ENCODE peak calls at places on chromosome 11, in nine cellular contexts. O is left ventricle myocardium inferior, S is IMR-90, D is foreskin keratinocyte, A is GM10248, Z is neural progenitor cell, U is fibroblast of pulmonary artery, Q is epithelial cell of esophagus, R is glutamatergic neuron. E is an unnamed sample.

GRCh38 chr11:65417221-65417701 is 5.3 kb upstream of the NEAT1 start:
- DNase-seq in U (no peak), O (peak), Z (no peak), S (no peak), A (no peak), Q (no peak), R (no peak), D (no peak), E (no peak)

GRCh38 chr11:76443254-76443935 is 1.4 kb upstream of the EMSY start:
- DNase-seq in A (no peak), Q (peak), U (peak), O (no peak), R (no peak), Z (no peak), S (no peak), D (no peak), E (peak)

GRCh38 chr11:10632483-10632882 is 61.1 kb downstream of the IRAG1 start:
- DNase-seq in R (no peak), A (no peak), U (no peak), Z (no peak), D (no peak), O (no peak), Q (no peak), S (no peak), E (no peak)

GRCh38 chr11:114501901-114502300 is 57.8 kb downstream of the NXPE1 start:
- DNase-seq in Q (peak), A (no peak), U (no peak), D (peak), O (no peak), S (no peak), R (no peak), Z (no peak), E (peak)

GRCh38 chr11:119323532-119324033 is 6.7 kb upstream of the MCAM start:
- DNase-seq in U (peak), D (no peak), O (peak), Q (peak), S (peak), R (peak), A (peak), Z (peak), E (peak)

GRCh38 chr11:102157219-102157618 is 47.0 kb downstream of the YAP1 start:
- DNase-seq in Q (peak), S (peak), A (no peak), D (no peak), R (no peak), Z (peak), U (peak), O (peak), E (peak)

GRCh38 chr11:10304495-10305261 is at the start of gene ADM:
- DNase-seq in S (peak), R (peak), A (peak), U (peak), D (no peak), Z (peak), Q (peak), O (peak), E (peak)

GRCh38 chr11:86134580-86135318 is 65.9 kb upstream of the PICALM start:
- DNase-seq in S (no peak), Z (no peak), O (no peak), Q (no peak), D (no peak), U (no peak), R (no peak), A (no peak), E (no peak)

GRCh38 chr11:95419915-95420314 is 188.9 kb upstream of the SESN3 start:
- DNase-seq in R (no peak), A (no peak), U (peak), Z (no peak), O (no peak), D (peak), S (peak), Q (peak), E (peak)

GRCh38 chr11:13535819-13536218 is 40.0 kb upstream of the PTH start:
- DNase-seq in D (no peak), Z (peak), Q (no peak), O (no peak), S (no peak), U (peak), A (no peak), R (no peak), E (no peak)
- TF ChIP-seq CTCF in D (peak), Z (peak), Q (no peak), O (no peak), S (peak), U (no peak), A (no peak), R (no peak), E (no peak)

GRCh38 chr11:43282607-43283440 is 29.0 kb upstream of the API5 start:
- DNase-seq in D (no peak), O (peak), U (peak), Z (peak), R (peak), A (peak), Q (peak), S (peak), E (peak)

DNA sequence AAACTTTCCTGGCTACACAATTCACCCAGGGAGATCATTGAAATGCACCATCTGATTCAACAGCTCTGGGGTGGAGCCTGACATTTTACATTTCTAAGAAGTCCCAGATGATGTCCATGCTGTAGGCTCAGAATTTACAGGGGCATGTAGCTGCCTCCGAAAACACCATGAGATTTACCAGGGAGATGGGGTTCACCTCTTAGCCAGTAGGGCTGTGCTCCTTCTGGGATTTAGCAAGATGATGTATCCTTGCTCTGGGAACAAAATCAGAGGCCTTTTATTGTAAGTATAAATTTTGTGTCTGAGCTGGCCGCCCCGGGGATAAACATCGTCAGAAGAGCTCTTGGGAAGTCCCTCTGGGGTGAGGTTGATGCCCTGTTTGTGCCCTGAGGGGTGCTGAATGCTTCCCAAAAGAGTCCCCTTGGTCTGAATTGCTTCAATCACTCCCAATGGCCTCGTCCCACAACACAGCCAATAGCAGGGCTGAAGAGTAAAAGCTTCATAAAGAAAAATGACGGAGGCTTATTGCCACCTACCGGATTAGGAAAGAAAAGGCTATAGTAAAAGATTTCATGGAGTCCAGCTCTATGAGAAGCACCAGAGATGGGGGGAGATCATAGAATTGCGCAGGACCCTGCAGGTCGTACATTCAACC is 33.4 kb upstream of the API5 start:
- DNase-seq in Q (peak), R (no peak), S (peak), D (no peak), U (peak), A (no peak), Z (peak), O (no peak), E (peak)
- TF ChIP-seq CTCF in Q (peak), R (peak), S (peak), D (peak), U (peak), A (peak), Z (peak), O (peak), E (no peak)

GRCh38 chr11:4093519-4094347 is 866 bp upstream of the RRM1 start:
- DNase-seq in S (no peak), Q (no peak), R (no peak), U (no peak), D (no peak), A (no peak), O (no peak), Z (no peak), E (peak)

GRCh38 chr11:4094348-4095291 is at the start of gene RRM1:
- DNase-seq in Z (peak), Q (peak), U (peak), A (peak), R (peak), O (peak), D (peak), S (peak), E (peak)

GRCh38 chr11:4098026-4098621 is 3.5 kb downstream of the RRM1 start:
- DNase-seq in R (no peak), U (no peak), O (no peak), Z (no peak), S (peak), D (no peak), Q (no peak), A (no peak), E (no peak)

GRCh38 chr11:4092031-4092430 is 2.6 kb upstream of the RRM1 start:
- DNase-seq in Z (no peak), A (no peak), D (no peak), O (no peak), S (no peak), Q (no peak), R (no peak), U (no peak), E (no peak)

DNA sequence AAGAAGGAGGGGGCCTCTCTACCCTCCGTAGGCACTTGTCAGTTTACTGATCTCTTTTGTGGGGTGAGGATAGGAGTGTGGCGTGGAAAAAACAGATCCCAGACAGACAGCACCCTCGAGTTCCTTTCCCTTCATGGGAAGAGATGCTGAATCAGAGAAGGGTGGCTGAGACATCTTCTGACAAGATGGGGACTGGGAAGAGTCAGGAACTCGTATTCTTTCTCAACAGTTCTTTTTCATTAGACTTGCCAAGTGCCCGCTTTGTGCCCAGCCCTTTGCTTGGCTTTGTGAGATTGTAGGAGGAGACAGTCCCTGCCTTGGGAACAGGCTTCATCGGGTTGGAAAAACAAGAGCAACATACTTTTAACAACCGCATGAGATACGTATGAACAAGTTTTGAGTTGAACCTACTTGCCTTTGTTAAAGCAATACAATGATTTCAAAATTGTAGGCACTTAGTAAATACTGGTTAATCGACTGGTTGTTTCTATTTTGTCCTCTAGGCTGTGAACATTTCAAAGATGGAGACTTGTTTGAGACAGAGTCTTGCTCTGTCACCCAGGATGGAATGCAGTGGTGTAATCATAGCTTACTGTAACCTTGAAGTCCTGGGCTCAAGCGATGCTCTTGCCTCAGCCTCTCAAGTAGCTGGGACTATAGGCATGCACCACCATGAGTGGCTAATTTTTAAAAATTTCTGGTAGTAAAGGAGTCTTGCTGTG is 1.1 kb downstream of the RRM1 start:
- DNase-seq in Z (no peak), D (peak), A (no peak), U (peak), O (no peak), Q (peak), R (no peak), S (peak), E (peak)
- TF ChIP-seq CTCF in Z (no peak), D (peak), A (no peak), U (no peak), O (no peak), Q (no peak), R (no peak), S (no peak), E (peak)

DNA sequence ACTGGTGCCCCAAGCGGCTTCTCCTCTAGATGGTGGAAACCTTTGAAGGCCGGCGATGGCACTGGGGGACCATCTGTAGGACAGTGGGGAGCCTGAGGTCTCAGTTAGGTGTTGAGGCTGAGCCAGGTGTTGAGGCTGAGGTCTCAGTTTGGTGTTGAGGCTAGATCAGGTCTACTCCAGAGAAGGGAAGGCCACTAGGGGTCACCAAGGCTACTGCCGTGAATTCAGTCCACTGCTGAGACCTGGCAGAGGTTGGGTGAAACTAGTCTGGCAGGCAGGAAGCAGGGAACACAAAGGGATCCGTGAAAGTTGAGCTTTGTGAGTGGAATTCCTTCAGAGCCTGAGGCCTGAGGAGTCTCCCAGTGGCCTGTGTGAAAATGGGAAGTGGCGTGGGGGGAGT is 123.8 kb upstream of the FGF3 start:
- DNase-seq in Z (no peak), U (no peak), O (no peak), A (no peak), D (no peak), Q (peak), S (no peak), R (no peak), E (no peak)
- TF ChIP-seq CTCF in Z (peak), U (no peak), O (peak), A (peak), D (peak), Q (no peak), S (no peak), R (no peak), E (no peak)

DNA sequence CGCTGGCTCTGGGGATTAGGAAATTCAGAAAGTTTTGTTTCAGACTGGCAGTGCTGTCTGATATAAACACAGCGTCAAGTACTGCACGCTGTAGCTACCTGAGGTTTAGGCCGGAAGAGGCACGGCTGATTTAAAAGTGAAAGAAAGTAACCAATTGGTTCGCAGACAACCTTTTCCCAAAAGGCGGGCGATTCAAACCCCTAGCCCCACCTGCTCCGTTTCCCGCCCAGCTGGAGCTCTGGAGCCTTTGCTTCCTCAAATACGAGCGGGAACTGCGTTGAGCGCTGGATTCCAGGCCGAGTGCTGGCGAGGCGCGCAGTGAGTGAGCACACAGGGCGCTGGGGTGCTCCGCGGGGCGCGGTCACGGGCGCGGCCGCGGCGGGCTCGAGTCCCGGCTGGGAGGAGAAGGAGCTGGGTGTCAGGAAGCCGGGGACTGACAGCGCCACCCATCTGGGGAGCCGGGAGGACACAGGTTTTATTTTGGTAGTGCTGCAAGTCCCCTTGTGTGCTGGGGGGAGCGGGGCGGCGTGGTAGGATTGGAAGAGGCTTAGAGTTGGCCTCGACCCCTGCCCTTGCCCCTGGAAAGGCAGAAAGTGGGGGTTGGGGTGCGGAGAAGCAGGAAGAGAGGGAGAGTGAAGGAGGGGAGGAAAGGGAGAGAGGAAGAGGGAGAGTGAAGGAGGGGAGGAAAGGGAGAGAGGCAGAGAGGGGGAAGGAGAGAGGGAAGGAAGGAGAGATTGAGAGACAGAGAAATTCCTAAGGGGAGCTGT is 2.1 kb downstream of the FAM111A start:
- DNase-seq in D (peak), R (peak), A (peak), S (peak), Z (peak), Q (peak), O (peak), U (peak), E (peak)
- TF ChIP-seq CTCF in D (peak), R (no peak), A (no peak), S (peak), Z (peak), Q (peak), O (no peak), U (no peak), E (peak)

GRCh38 chr11:64359712-64360402 is 895 bp downstream of the RPS6KA4 start:
- DNase-seq in A (no peak), Z (no peak), U (no peak), R (no peak), D (no peak), S (no peak), O (no peak), Q (peak), E (no peak)
- TF ChIP-seq CTCF in A (peak), Z (no peak), U (no peak), R (no peak), D (peak), S (no peak), O (no peak), Q (peak), E (peak)

E was measured in bronchial epithelial cell.